ENCODE peak calls at places on chromosomes 12 and 14, in four cellular contexts. D is SW480, Z is naive B cell, I is cerebellum. T is an unnamed sample.

GRCh38 chr14:101313268-101313667 is 248.0 kb upstream of the DIO3 start:
- DNase-seq in D (no peak), Z (no peak), I (no peak), T (peak)

GRCh38 chr14:105056303-105056831 is 8.9 kb downstream of the GPR132 start:
- DNase-seq in D (no peak), Z (no peak), I (no peak), T (no peak)

GRCh38 chr14:93318927-93319326 is 13.9 kb downstream of the BTBD7 start:
- DNase-seq in D (no peak), Z (no peak), I (no peak), T (no peak)

GRCh38 chr14:52950410-52950897 is 396 bp downstream of the FERMT2 start:
- DNase-seq in D (peak), Z (peak), I (peak), T (no peak)

GRCh38 chr14:24411468-24412454 is 13.0 kb downstream of the NYNRIN start:
- DNase-seq in D (peak), Z (no peak), I (peak), T (peak)

GRCh38 chr12:53212931-53213330 is 5.9 kb upstream of the ITGB7 start:
- DNase-seq in D (no peak), Z (no peak), I (no peak), T (no peak)

GRCh38 chr12:28793767-28794166 is 355.3 kb upstream of the FAR2 start:
- DNase-seq in D (no peak), Z (no peak), I (no peak), T (no peak)

GRCh38 chr14:106436310-106436905 is 910.0 kb downstream of the TMEM121 start:
- DNase-seq in D (no peak), Z (peak), I (no peak), T (peak)

GRCh38 chr12:58889557-58889956 is 30.7 kb downstream of the LRIG3 start:
- DNase-seq in D (no peak), Z (no peak), I (no peak), T (no peak)

GRCh38 chr12:68180792-68181744 is 21.5 kb upstream of the IFNG start:
- DNase-seq in D (no peak), Z (peak), I (no peak), T (peak)

GRCh38 chr14:39014460-39014859 is 88.6 kb downstream of the SEC23A start:
- DNase-seq in D (no peak), Z (no peak), I (no peak), T (no peak)

GRCh38 chr12:27549231-27549800 is 25.3 kb downstream of the PPFIBP1 start:
- DNase-seq in D (peak), Z (no peak), I (no peak), T (no peak)

GRCh38 chr14:75515631-75515999 is 6.7 kb upstream of the BATF start:
- DNase-seq in D (no peak), Z (peak), I (no peak), T (peak)

GRCh38 chr12:47920913-47921312 is 16.1 kb upstream of the VDR start:
- DNase-seq in D (no peak), Z (no peak), I (no peak), T (no peak)

GRCh38 chr14:37901978-37902377 is 305.7 kb upstream of the SSTR1 start:
- DNase-seq in D (no peak), Z (no peak), I (no peak), T (no peak)

GRCh38 chr12:49909826-49910225 is 6.1 kb upstream of the FAIM2 start:
- DNase-seq in D (peak), Z (no peak), I (no peak), T (no peak)

GRCh38 chr12:92786045-92786444 is 83.3 kb downstream of the PLEKHG7 start:
- DNase-seq in D (no peak), Z (no peak), I (no peak), T (no peak)

GRCh38 chr14:103191856-103192835 is 68.9 kb downstream of the TNFAIP2 start:
- DNase-seq in D (no peak), Z (no peak), I (no peak), T (no peak)

GRCh38 chr12:110683888-110684287 is 5.0 kb downstream of the HVCN1 start:
- DNase-seq in D (no peak), Z (no peak), I (no peak), T (no peak)

GRCh38 chr12:111685811-111686573 is at the start of the genes ACAD10 and BRAP:
- DNase-seq in D (peak), Z (peak), I (peak), T (peak)

GRCh38 chr14:99012703-99013102 is 259.3 kb downstream of the BCL11B start:
- DNase-seq in D (no peak), Z (no peak), I (no peak), T (no peak)

GRCh38 chr14:31229638-31230229 is 22.1 kb upstream of the HECTD1 start:
- DNase-seq in D (peak), Z (no peak), I (no peak), T (no peak)

GRCh38 chr12:90008277-90008676 is 299.6 kb upstream of the ATP2B1 start:
- DNase-seq in D (no peak), Z (no peak), I (no peak), T (no peak)

GRCh38 chr12:91406920-91407341 is 224.3 kb upstream of the DCN start:
- DNase-seq in D (peak), Z (no peak), I (no peak), T (no peak)

GRCh38 chr12:26548227-26548626 is 284.8 kb downstream of the ITPR2 start:
- DNase-seq in D (no peak), Z (no peak), I (no peak), T (no peak)

T was measured in OCI-LY7.